ENCODE peak calls at places on chromosome 4, in eight cellular contexts. N is heart left ventricle, G is A549, O is esophagus muscularis mucosa, Z is sigmoid colon, J is transverse colon, A is stomach, C is suprapubic skin. M is an unnamed sample.

GRCh38 chr4:88027611-88028608 is 20.5 kb downstream of the PKD2 start:
- DNase-seq in N (no peak), C (no peak), J (no peak), G (no peak), O (no peak), Z (no peak), A (no peak), M (no peak)

GRCh38 chr4:73731968-73732610 is 8.3 kb upstream of the CXCL8 start:
- DNase-seq in O (no peak), J (no peak), N (no peak), Z (no peak), A (no peak), G (no peak), C (no peak), M (no peak)

GRCh38 chr4:151874328-151874727 is 113.5 kb upstream of the GATB start:
- DNase-seq in O (no peak), Z (no peak), N (no peak), J (no peak), C (no peak), A (no peak), G (no peak), M (no peak)

GRCh38 chr4:6987566-6987920 is 55.6 kb upstream of the TADA2B start:
- DNase-seq in Z (no peak), A (no peak), J (no peak), N (no peak), G (no peak), C (no peak), O (no peak), M (no peak)

GRCh38 chr4:120921456-120922389 is 803 bp downstream of the PRDM5 start:
- DNase-seq in O (no peak), J (peak), Z (peak), A (peak), C (peak), N (peak), G (peak), M (peak)

GRCh38 chr4:143344774-143345173 is 8.1 kb downstream of the GAB1 start:
- DNase-seq in O (no peak), Z (no peak), J (no peak), A (no peak), G (no peak), C (no peak), N (no peak), M (no peak)

GRCh38 chr4:571838-572572 is 4.1 kb downstream of the TMEM271 start:
- DNase-seq in O (no peak), Z (no peak), C (no peak), J (no peak), N (no peak), G (no peak), A (no peak), M (no peak)

GRCh38 chr4:61828960-61829359 is 628.8 kb downstream of the ADGRL3 start:
- DNase-seq in G (no peak), A (no peak), J (no peak), O (no peak), Z (no peak), N (no peak), C (no peak), M (no peak)

GRCh38 chr4:113300384-113301011 is 251.0 kb downstream of the ANK2 start:
- DNase-seq in C (no peak), N (peak), O (no peak), Z (no peak), J (no peak), A (no peak), G (peak), M (no peak)

GRCh38 chr4:98625920-98626319 is 32.5 kb downstream of the TSPAN5 start:
- DNase-seq in Z (no peak), C (no peak), A (no peak), N (no peak), G (no peak), J (no peak), O (peak), M (no peak)

GRCh38 chr4:98624642-98625041 is 33.8 kb downstream of the TSPAN5 start:
- DNase-seq in J (no peak), Z (no peak), G (no peak), C (no peak), O (no peak), N (no peak), A (no peak), M (no peak)

GRCh38 chr4:98626350-98626749 is 32.1 kb downstream of the TSPAN5 start:
- DNase-seq in N (peak), A (no peak), G (peak), Z (no peak), C (no peak), J (no peak), O (peak), M (peak)

GRCh38 chr4:98624144-98624543 is 34.3 kb downstream of the TSPAN5 start:
- DNase-seq in C (no peak), O (no peak), J (no peak), N (no peak), A (no peak), Z (no peak), G (no peak), M (no peak)

DNA sequence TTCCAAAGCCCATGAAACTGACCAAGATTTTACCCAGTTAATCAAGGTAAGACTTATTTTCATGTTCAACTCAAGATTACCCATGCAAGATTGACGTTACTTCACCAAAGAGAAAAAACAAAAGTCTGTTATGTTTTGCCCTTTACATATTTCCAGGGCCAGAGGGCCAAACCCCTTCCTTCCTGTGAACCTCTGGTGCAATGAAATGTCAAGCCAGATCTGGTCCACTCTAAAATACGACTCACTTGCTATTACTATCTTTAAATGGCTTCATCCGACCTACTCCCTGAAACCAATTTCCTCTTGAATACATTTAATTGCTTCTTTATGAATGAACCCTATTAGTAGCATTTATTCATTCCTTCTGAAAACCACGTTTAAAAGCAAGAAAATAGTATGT is 33.0 kb downstream of the TSPAN5 start:
- DNase-seq in C (no peak), G (no peak), J (no peak), O (peak), Z (no peak), A (no peak), N (no peak), M (no peak)
- H3K4me3 ChIP-seq in C (no peak), G (no peak), J (no peak), O (no peak), Z (no peak), A (no peak), N (no peak), M (no peak)

GRCh38 chr4:95549246-95550138 is 719 bp upstream of the UNC5C start:
- DNase-seq in G (no peak), C (no peak), A (peak), Z (peak), O (no peak), N (peak), J (peak), M (peak)
- TF ChIP-seq POLR2A in G (no peak), C (no peak), A (no peak), Z (no peak), O (no peak), N (no peak), J (no peak), M (no peak)

DNA sequence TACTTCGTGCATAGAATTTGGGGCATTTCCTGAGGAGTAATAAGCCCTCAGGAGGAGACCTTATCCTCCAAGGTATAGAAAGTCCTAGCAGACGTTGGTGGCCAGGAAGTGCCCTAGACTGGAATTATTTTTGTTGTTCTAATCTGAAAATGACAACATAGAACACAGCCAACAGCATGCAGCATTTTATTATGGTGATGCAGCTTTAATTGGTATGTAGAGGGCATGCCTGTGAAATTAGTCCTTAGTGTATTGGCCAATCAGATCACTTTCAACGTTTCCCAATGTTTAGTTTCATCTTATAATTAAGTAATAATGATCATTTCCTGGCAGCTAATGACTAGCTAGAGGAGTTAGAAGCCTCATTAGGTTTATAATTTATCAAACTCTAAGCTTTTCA is 199.2 kb downstream of the SHROOM3 start:
- DNase-seq in N (no peak), Z (no peak), A (no peak), O (no peak), G (no peak), C (no peak), J (no peak), M (no peak)
- H3K27ac ChIP-seq in N (no peak), Z (no peak), A (no peak), O (peak), G (no peak), C (no peak), J (no peak), M (no peak)

GRCh38 chr4:53518807-53519206 is 72.5 kb downstream of the LNX1 start:
- DNase-seq in Z (no peak), N (no peak), O (no peak), G (no peak), C (no peak), J (no peak), A (no peak), M (no peak)
- H3K4me3 ChIP-seq in Z (no peak), N (no peak), O (no peak), G (no peak), C (no peak), J (no peak), A (no peak), M (no peak)

GRCh38 chr4:79209822-79210635 is 115.8 kb downstream of the NAA11 start:
- DNase-seq in Z (peak), G (no peak), N (no peak), C (no peak), O (no peak), A (no peak), J (peak), M (no peak)
- TF ChIP-seq POLR2A in Z (no peak), G (no peak), N (no peak), C (no peak), O (no peak), A (no peak), J (no peak), M (no peak)

GRCh38 chr4:83724488-83725060 is 188.7 kb downstream of the GPAT3 start:
- DNase-seq in A (no peak), J (no peak), C (no peak), N (no peak), O (no peak), Z (no peak), G (no peak), M (no peak)

GRCh38 chr4:83723609-83724008 is 187.7 kb downstream of the GPAT3 start:
- DNase-seq in A (no peak), N (no peak), G (no peak), C (no peak), Z (no peak), O (no peak), J (no peak), M (no peak)

GRCh38 chr4:83728191-83728590 is 192.3 kb downstream of the GPAT3 start:
- DNase-seq in A (no peak), G (no peak), N (no peak), O (no peak), Z (no peak), J (no peak), C (no peak), M (no peak)

GRCh38 chr4:83722730-83723269 is 186.9 kb downstream of the GPAT3 start:
- DNase-seq in A (no peak), N (no peak), Z (no peak), G (no peak), C (no peak), J (no peak), O (no peak), M (no peak)

GRCh38 chr4:83725076-83726074 is 189.5 kb downstream of the GPAT3 start:
- DNase-seq in A (no peak), C (no peak), Z (no peak), O (no peak), J (no peak), G (no peak), N (no peak), M (no peak)
- H3K27ac ChIP-seq in A (no peak), C (no peak), Z (no peak), O (no peak), J (no peak), G (no peak), N (no peak), M (no peak)

GRCh38 chr4:156870166-156870565 is 101.4 kb downstream of the PDGFC start:
- DNase-seq in C (no peak), N (no peak), Z (no peak), G (no peak), O (no peak), J (no peak), A (no peak), M (no peak)

GRCh38 chr4:156875697-156876096 is 95.9 kb downstream of the PDGFC start:
- DNase-seq in J (no peak), C (no peak), N (no peak), Z (no peak), O (no peak), G (no peak), A (no peak), M (no peak)

GRCh38 chr4:156873776-156874175 is 97.8 kb downstream of the PDGFC start:
- DNase-seq in C (no peak), N (no peak), Z (no peak), J (no peak), G (no peak), O (no peak), A (no peak), M (no peak)

GRCh38 chr4:156865391-156865790 is 106.2 kb downstream of the PDGFC start:
- DNase-seq in Z (no peak), G (no peak), A (no peak), N (no peak), O (no peak), C (no peak), J (no peak), M (no peak)

GRCh38 chr4:156870861-156871260 is 100.7 kb downstream of the PDGFC start:
- DNase-seq in A (no peak), Z (no peak), C (no peak), O (no peak), J (no peak), N (no peak), G (no peak), M (no peak)
- H3K4me3 ChIP-seq in A (no peak), Z (no peak), C (no peak), O (no peak), J (no peak), N (no peak), G (no peak), M (no peak)

M was measured in ovary.